ENCODE peak calls at places on chromosomes 13 and 19, in ten cellular contexts. J is psoas muscle; T is M059J; L is left ventricle myocardium inferior; O is cardiac fibroblast; I is ACHN; Y is activated naive CD8-positive, alpha-beta T cell treated with anti-CD3 and anti-CD28 coated beads for 36 hours; W is AG09309; X is right cardiac atrium; A is stimulated activated CD8-positive, alpha-beta memory T cell treated with anti-CD3 and anti-CD28 coated beads, Interleukin-7, amount 100 ng/mL, for 24 hours. B is an unnamed sample.
A peak's percentile ranks its signal among the peaks of the same experiment; 100 is the strongest.

GRCh38 chr13:108609353-108609752 is 20.1 kb upstream of the MYO16 start:
- DNase-seq in X (no peak), W (no peak), Y (no peak), O (peak; percentile 29), I (peak; percentile 3), T (peak; percentile 1), J (no peak), L (no peak), A (no peak), B (no peak)

GRCh38 chr19:55679343-55680257 is 4.6 kb downstream of the EPN1 start:
- DNase-seq in T (peak; percentile 39), W (no peak), I (peak; percentile 47), O (peak; percentile 67), X (no peak), A (no peak), L (no peak), Y (no peak), J (no peak), B (no peak)

GRCh38 chr19:33684550-33685303 is 63.0 kb downstream of the CHST8 start:
- DNase-seq in I (no peak), Y (no peak), W (no peak), T (no peak), O (peak; percentile 0), L (no peak), A (no peak), X (peak; percentile 19), J (no peak), B (no peak)

GRCh38 chr19:3403489-3404323 is 37.3 kb downstream of the NFIC start:
- DNase-seq in O (peak; percentile 92), T (peak; percentile 91), L (peak; percentile 93), I (no peak), Y (no peak), J (peak; percentile 95), A (no peak), X (peak; percentile 97), W (peak; percentile 93), B (no peak)

GRCh38 chr19:41816761-41817160 is 20.4 kb downstream of the CEACAM3 start:
- DNase-seq in O (no peak), I (no peak), X (no peak), A (no peak), L (no peak), Y (no peak), W (no peak), J (no peak), T (no peak), B (no peak)

GRCh38 chr19:55231391-55232283 is 3.1 kb upstream of the TMEM86B start:
- DNase-seq in I (no peak), J (no peak), O (no peak), A (no peak), L (no peak), T (no peak), Y (no peak), X (no peak), W (no peak), B (no peak)

GRCh38 chr13:44573790-44574465 is 2.2 kb downstream of the TSC22D1 start:
- DNase-seq in A (no peak), O (peak; percentile 35), X (no peak), I (peak; percentile 41), J (peak; percentile 65), W (peak; percentile 62), L (no peak), Y (no peak), T (peak; percentile 81), B (no peak)

GRCh38 chr13:97384366-97384765 is 49.6 kb upstream of the RAP2A start:
- DNase-seq in T (no peak), X (no peak), J (no peak), Y (no peak), A (no peak), W (no peak), L (no peak), I (no peak), O (no peak), B (no peak)

GRCh38 chr19:39177110-39177699 is 19.6 kb upstream of the NCCRP1 start:
- DNase-seq in Y (no peak), I (no peak), X (peak; percentile 56), W (no peak), O (no peak), A (no peak), J (no peak), L (no peak), T (no peak), B (no peak)

GRCh38 chr19:13689050-13689449 is 75.3 kb upstream of the MRI1 start:
- DNase-seq in X (no peak), A (no peak), J (no peak), L (no peak), T (peak; percentile 50), W (no peak), I (no peak), Y (no peak), O (peak; percentile 53), B (peak; percentile 40)

GRCh38 chr13:27533155-27533643 is 82.8 kb upstream of the MTIF3 start:
- DNase-seq in W (peak; percentile 23), T (peak; percentile 73), O (peak; percentile 81), A (no peak), Y (peak; percentile 43), J (peak; percentile 90), I (peak; percentile 80), X (peak; percentile 93), L (peak; percentile 84), B (peak; percentile 70)

GRCh38 chr19:12581100-12581499 is 29.5 kb downstream of the ZNF490 start:
- DNase-seq in I (no peak), X (no peak), T (no peak), W (no peak), Y (no peak), L (no peak), J (no peak), A (no peak), O (no peak), B (no peak)

GRCh38 chr13:55999709-56000108 is 1141.0 kb upstream of the PRR20A start:
- DNase-seq in T (no peak), A (no peak), J (no peak), L (no peak), I (peak; percentile 2), Y (no peak), O (no peak), W (no peak), X (no peak), B (no peak)

GRCh38 chr13:44929691-44930090 is 59.6 kb downstream of the NUFIP1 start:
- DNase-seq in I (no peak), J (no peak), X (no peak), T (no peak), W (no peak), L (no peak), Y (no peak), O (no peak), A (no peak), B (no peak)

GRCh38 chr19:42323852-42324654 is 1.4 kb upstream of the MEGF8 start:
- DNase-seq in L (no peak), T (no peak), I (peak; percentile 26), O (no peak), J (no peak), A (no peak), W (no peak), X (peak; percentile 66), Y (peak; percentile 30), B (no peak)

GRCh38 chr13:95494082-95494681 is 58.3 kb upstream of the CLDN10 start:
- DNase-seq in J (no peak), Y (no peak), O (peak; percentile 87), X (no peak), T (peak; percentile 61), A (no peak), L (no peak), I (peak; percentile 59), W (peak; percentile 28), B (peak; percentile 38)

GRCh38 chr13:92313382-92313781 is 913.2 kb upstream of the GPC6 start:
- DNase-seq in L (no peak), Y (no peak), O (no peak), T (no peak), J (no peak), A (no peak), X (no peak), W (no peak), I (no peak), B (no peak)

GRCh38 chr13:55727683-55728082 is 1413.0 kb upstream of the PRR20A start:
- DNase-seq in Y (no peak), I (no peak), W (no peak), X (no peak), L (no peak), T (no peak), O (no peak), J (no peak), A (no peak), B (no peak)

GRCh38 chr19:498977-499623 is 2.8 kb downstream of the MADCAM1 start:
- DNase-seq in Y (no peak), I (no peak), W (no peak), J (no peak), O (no peak), T (no peak), L (no peak), X (peak; percentile 43), A (no peak), B (no peak)

GRCh38 chr19:14410054-14410774 is 8.9 kb downstream of the DDX39A start:
- DNase-seq in J (no peak), I (no peak), A (no peak), T (no peak), X (peak; percentile 62), O (no peak), W (no peak), L (no peak), Y (no peak), B (no peak)

GRCh38 chr19:21314676-21315075 is 14.5 kb downstream of the ZNF708 start:
- DNase-seq in W (no peak), X (no peak), J (no peak), A (no peak), Y (no peak), L (no peak), I (no peak), O (peak; percentile 37), T (peak; percentile 8), B (no peak)

GRCh38 chr13:74115138-74115537 is 19.1 kb downstream of the KLF12 start:
- DNase-seq in A (no peak), Y (no peak), O (peak; percentile 79), W (no peak), T (peak; percentile 87), J (no peak), X (no peak), L (no peak), I (no peak), B (no peak)

GRCh38 chr19:12672744-12673143 is 6.1 kb downstream of the WDR83 start:
- DNase-seq in J (no peak), Y (no peak), L (no peak), X (no peak), O (no peak), W (no peak), A (no peak), T (no peak), I (no peak), B (no peak)

GRCh38 chr13:35549481-35549880 is 73.0 kb upstream of the MAB21L1 start:
- DNase-seq in A (no peak), X (no peak), T (peak; percentile 84), Y (no peak), J (no peak), L (no peak), W (peak; percentile 25), I (peak; percentile 74), O (peak; percentile 41), B (peak; percentile 17)

GRCh38 chr13:49586717-49587116 is 1.4 kb upstream of the RCBTB1 start:
- DNase-seq in X (no peak), A (no peak), W (no peak), J (no peak), I (no peak), L (no peak), T (no peak), O (no peak), Y (no peak), B (no peak)

GRCh38 chr19:46748325-46749109 is 2.3 kb upstream of the STRN4 start:
- DNase-seq in W (no peak), X (peak; percentile 89), I (peak; percentile 33), Y (peak; percentile 69), A (peak; percentile 73), L (peak; percentile 59), O (peak; percentile 80), J (peak; percentile 82), T (peak; percentile 50), B (peak; percentile 58)

GRCh38 chr13:22110368-22110767 is 439.5 kb downstream of the FGF9 start:
- DNase-seq in I (no peak), X (peak; percentile 67), O (no peak), T (no peak), A (no peak), J (no peak), Y (no peak), W (no peak), L (no peak), B (no peak)